ENCODE peak calls at places on chromosomes 2 and 18, in four cellular contexts. One of them, this sample, is unnamed.

GRCh38 chr2:46929612-46930011 is 14.0 kb upstream of the MCFD2 start:
- DNase-seq in PC-3: peak
- DNase-seq in lower leg skin: no peak
- DNase-seq in lower lobe of right lung: no peak
- DNase-seq in this sample: no peak

GRCh38 chr18:63869851-63870250 is 17.7 kb upstream of the SERPINB2 start:
- DNase-seq in PC-3: peak
- DNase-seq in lower leg skin: no peak
- DNase-seq in lower lobe of right lung: no peak
- DNase-seq in this sample: peak

GRCh38 chr2:124046332-124046731 is 21.2 kb downstream of the CNTNAP5 start:
- DNase-seq in PC-3: no peak
- DNase-seq in lower leg skin: no peak
- DNase-seq in lower lobe of right lung: no peak
- DNase-seq in this sample: no peak

GRCh38 chr2:124883595-124883994 is 858.5 kb downstream of the CNTNAP5 start:
- DNase-seq in PC-3: no peak
- DNase-seq in lower leg skin: no peak
- DNase-seq in lower lobe of right lung: no peak
- DNase-seq in this sample: no peak

GRCh38 chr18:33495278-33495677 is 54.8 kb upstream of the CCDC178 start:
- DNase-seq in PC-3: peak
- DNase-seq in lower leg skin: no peak
- DNase-seq in lower lobe of right lung: no peak
- DNase-seq in this sample: peak

GRCh38 chr2:118123561-118124232 is 35.4 kb downstream of the INSIG2 start:
- DNase-seq in PC-3: peak
- DNase-seq in lower leg skin: no peak
- DNase-seq in lower lobe of right lung: no peak
- DNase-seq in this sample: peak

GRCh38 chr2:46508734-46509133 is 29.4 kb downstream of the TMEM247 start:
- DNase-seq in PC-3: no peak
- DNase-seq in lower leg skin: peak
- DNase-seq in lower lobe of right lung: no peak
- DNase-seq in this sample: no peak

GRCh38 chr2:220756653-220757052 is 815.5 kb downstream of the EPHA4 start:
- DNase-seq in PC-3: no peak
- DNase-seq in lower leg skin: no peak
- DNase-seq in lower lobe of right lung: no peak
- DNase-seq in this sample: peak

GRCh38 chr2:45578056-45578843 is 32.8 kb downstream of the SRBD1 start:
- DNase-seq in PC-3: peak
- DNase-seq in lower leg skin: no peak
- DNase-seq in lower lobe of right lung: peak
- DNase-seq in this sample: peak

GRCh38 chr2:237858294-237859081 is 935 bp upstream of the RAMP1 start:
- DNase-seq in PC-3: peak
- DNase-seq in lower leg skin: peak
- DNase-seq in lower lobe of right lung: no peak
- DNase-seq in this sample: peak

GRCh38 chr2:208250401-208250800 is 4.5 kb downstream of the IDH1 start:
- DNase-seq in PC-3: peak
- DNase-seq in lower leg skin: no peak
- DNase-seq in lower lobe of right lung: no peak
- DNase-seq in this sample: peak

GRCh38 chr2:85840091-85840490 is 48.7 kb downstream of the ST3GAL5 start:
- DNase-seq in PC-3: no peak
- DNase-seq in lower leg skin: no peak
- DNase-seq in lower lobe of right lung: no peak
- DNase-seq in this sample: no peak

GRCh38 chr2:160242863-160243552 is 42.9 kb upstream of the ITGB6 start:
- DNase-seq in PC-3: no peak
- DNase-seq in lower leg skin: no peak
- DNase-seq in lower lobe of right lung: no peak
- DNase-seq in this sample: peak

GRCh38 chr2:196586511-196586991 is 53.0 kb upstream of the CCDC150 start:
- DNase-seq in PC-3: peak
- DNase-seq in lower leg skin: no peak
- DNase-seq in lower lobe of right lung: no peak
- DNase-seq in this sample: peak

GRCh38 chr18:63606526-63606925 is 19.4 kb downstream of the SERPINB13 start:
- DNase-seq in PC-3: no peak
- DNase-seq in lower leg skin: no peak
- DNase-seq in lower lobe of right lung: no peak
- DNase-seq in this sample: no peak

GRCh38 chr2:160408575-160409291 is 84.9 kb downstream of the RBMS1 start:
- DNase-seq in PC-3: no peak
- DNase-seq in lower leg skin: no peak
- DNase-seq in lower lobe of right lung: no peak
- DNase-seq in this sample: no peak

GRCh38 chr18:32372381-32373061 is 98.2 kb downstream of the GAREM1 start:
- DNase-seq in PC-3: peak
- DNase-seq in lower leg skin: no peak
- DNase-seq in lower lobe of right lung: no peak
- DNase-seq in this sample: peak

GRCh38 chr2:112602917-112603316 is 18.5 kb downstream of the CHCHD5 start:
- DNase-seq in PC-3: no peak
- DNase-seq in lower leg skin: no peak
- DNase-seq in lower lobe of right lung: no peak
- DNase-seq in this sample: no peak

GRCh38 chr2:241762933-241763369 is 13.7 kb upstream of the GAL3ST2 start:
- DNase-seq in PC-3: peak
- DNase-seq in lower leg skin: peak
- DNase-seq in lower lobe of right lung: no peak
- DNase-seq in this sample: no peak

GRCh38 chr2:1742680-1743395 is 1.5 kb downstream of the PXDN start:
- DNase-seq in PC-3: peak
- DNase-seq in lower leg skin: peak
- DNase-seq in lower lobe of right lung: peak
- DNase-seq in this sample: peak

GRCh38 chr2:230898016-230898415 is 27.0 kb downstream of the GPR55 start:
- DNase-seq in PC-3: no peak
- DNase-seq in lower leg skin: peak
- DNase-seq in lower lobe of right lung: no peak
- DNase-seq in this sample: no peak

GRCh38 chr2:68831688-68832087 is 39.5 kb downstream of the BMP10 start:
- DNase-seq in PC-3: no peak
- DNase-seq in lower leg skin: no peak
- DNase-seq in lower lobe of right lung: no peak
- DNase-seq in this sample: no peak

GRCh38 chr2:158130832-158131473 is 29.3 kb downstream of the UPP2 start:
- DNase-seq in PC-3: peak
- DNase-seq in lower leg skin: no peak
- DNase-seq in lower lobe of right lung: no peak
- DNase-seq in this sample: no peak

GRCh38 chr2:233448565-233448964 is 94.3 kb downstream of the DGKD start:
- DNase-seq in PC-3: no peak
- DNase-seq in lower leg skin: peak
- DNase-seq in lower lobe of right lung: no peak
- DNase-seq in this sample: no peak

GRCh38 chr2:217900010-217900779 is 102.6 kb downstream of the TNS1 start:
- DNase-seq in PC-3: peak
- DNase-seq in lower leg skin: no peak
- DNase-seq in lower lobe of right lung: peak
- DNase-seq in this sample: peak

GRCh38 chr2:138391956-138392355 is 109.6 kb upstream of the SPOPL start:
- DNase-seq in PC-3: peak
- DNase-seq in lower leg skin: no peak
- DNase-seq in lower lobe of right lung: no peak
- DNase-seq in this sample: peak

GRCh38 chr18:45107425-45107824 is 426.7 kb downstream of the SETBP1 start:
- DNase-seq in PC-3: peak
- DNase-seq in lower leg skin: no peak
- DNase-seq in lower lobe of right lung: no peak
- DNase-seq in this sample: peak

GRCh38 chr2:167420261-167420660 is 532.0 kb downstream of the XIRP2 start:
- DNase-seq in PC-3: no peak
- DNase-seq in lower leg skin: no peak
- DNase-seq in lower lobe of right lung: no peak
- DNase-seq in this sample: no peak

GRCh38 chr2:3460831-3461544 is 58.3 kb downstream of the ADI1 start:
- DNase-seq in PC-3: no peak
- DNase-seq in lower leg skin: peak
- DNase-seq in lower lobe of right lung: peak
- DNase-seq in this sample: no peak

GRCh38 chr18:45839415-45840395 is 14.2 kb downstream of the SIGLEC15 start:
- DNase-seq in PC-3: peak
- DNase-seq in lower leg skin: no peak
- DNase-seq in lower lobe of right lung: no peak
- DNase-seq in this sample: peak

GRCh38 chr18:58400337-58400885 is 228.5 kb downstream of the ALPK2 start:
- DNase-seq in PC-3: no peak
- DNase-seq in lower leg skin: no peak
- DNase-seq in lower lobe of right lung: no peak
- DNase-seq in this sample: no peak

GRCh38 chr2:234204480-234204879 is 154.0 kb downstream of the SPP2 start:
- DNase-seq in PC-3: peak
- DNase-seq in lower leg skin: no peak
- DNase-seq in lower lobe of right lung: no peak
- DNase-seq in this sample: peak

GRCh38 chr2:213411582-213412289 is 127.5 kb downstream of the SPAG16 start:
- DNase-seq in PC-3: peak
- DNase-seq in lower leg skin: no peak
- DNase-seq in lower lobe of right lung: no peak
- DNase-seq in this sample: peak

GRCh38 chr18:76943542-76944339 is 121.4 kb downstream of the ZNF236 start:
- DNase-seq in PC-3: no peak
- DNase-seq in lower leg skin: peak
- DNase-seq in lower lobe of right lung: peak
- DNase-seq in this sample: peak

GRCh38 chr2:104873689-104874054 is 19.8 kb downstream of the POU3F3 start:
- DNase-seq in PC-3: no peak
- DNase-seq in lower leg skin: no peak
- DNase-seq in lower lobe of right lung: no peak
- DNase-seq in this sample: no peak

GRCh38 chr2:104871566-104872033 is 17.7 kb downstream of the POU3F3 start:
- DNase-seq in PC-3: no peak
- DNase-seq in lower leg skin: no peak
- DNase-seq in lower lobe of right lung: no peak
- DNase-seq in this sample: no peak

GRCh38 chr2:104872034-104872865 is 18.3 kb downstream of the POU3F3 start:
- DNase-seq in PC-3: no peak
- DNase-seq in lower leg skin: no peak
- DNase-seq in lower lobe of right lung: no peak
- DNase-seq in this sample: no peak

GRCh38 chr2:104874230-104874629 is 20.3 kb downstream of the POU3F3 start:
- DNase-seq in PC-3: no peak
- DNase-seq in lower leg skin: no peak
- DNase-seq in lower lobe of right lung: no peak
- DNase-seq in this sample: no peak

DNA sequence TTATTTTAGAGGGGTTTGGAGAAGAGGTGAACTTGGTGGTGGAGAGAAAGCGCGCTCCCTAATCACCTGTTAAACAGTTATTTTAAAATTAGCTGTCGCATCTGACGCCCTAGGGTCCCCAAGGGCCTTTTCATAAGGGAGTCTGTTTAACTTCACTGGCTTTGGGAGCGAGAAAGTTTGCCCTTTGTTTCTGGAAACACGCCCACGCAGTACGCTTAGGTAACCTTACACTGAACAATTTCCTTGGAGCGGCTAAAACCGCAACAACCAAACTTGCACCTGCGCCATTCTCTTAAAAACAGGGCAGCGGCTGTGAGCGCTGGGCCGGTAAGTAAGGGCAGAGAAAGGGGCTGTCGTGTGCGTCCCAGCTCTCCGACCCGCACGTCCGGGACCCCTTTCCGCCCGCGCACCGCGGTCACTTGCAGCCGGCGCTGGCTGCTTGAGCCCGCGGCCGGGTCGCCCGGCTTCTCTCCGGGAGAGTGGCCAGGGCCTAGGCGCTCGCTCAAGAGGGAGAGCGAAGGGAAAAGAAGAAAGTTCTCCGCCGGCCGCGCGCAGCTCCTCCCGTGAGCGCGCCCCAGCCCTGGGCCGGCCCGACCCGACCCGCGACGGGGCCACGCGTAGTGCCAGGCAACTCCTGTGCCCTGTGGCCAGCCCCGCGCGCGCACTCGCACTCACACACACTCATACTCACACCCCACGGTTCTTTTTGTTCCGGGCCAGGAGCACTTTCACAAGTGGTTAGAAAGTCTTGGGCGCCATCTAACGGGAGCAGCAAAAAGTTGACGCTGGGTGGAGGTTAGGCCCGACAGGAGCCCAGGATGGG is 19.2 kb downstream of the POU3F3 start:
- DNase-seq in PC-3: peak
- DNase-seq in lower leg skin: no peak
- DNase-seq in lower lobe of right lung: peak
- DNase-seq in this sample: peak
- H3K4me3 ChIP-seq in PC-3: peak
- H3K4me3 ChIP-seq in lower leg skin: peak
- H3K4me3 ChIP-seq in lower lobe of right lung: peak
- H3K4me3 ChIP-seq in this sample: peak

GRCh38 chr2:73922681-73923080 is 4.0 kb upstream of the DGUOK start:
- DNase-seq in PC-3: peak
- DNase-seq in lower leg skin: no peak
- DNase-seq in lower lobe of right lung: no peak
- DNase-seq in this sample: peak

GRCh38 chr2:73921581-73921980 is 5.1 kb upstream of the DGUOK start:
- DNase-seq in PC-3: no peak
- DNase-seq in lower leg skin: no peak
- DNase-seq in lower lobe of right lung: no peak
- DNase-seq in this sample: no peak

GRCh38 chr2:73919596-73920228 is 7.0 kb upstream of the DGUOK start:
- DNase-seq in PC-3: no peak
- DNase-seq in lower leg skin: no peak
- DNase-seq in lower lobe of right lung: no peak
- DNase-seq in this sample: no peak

GRCh38 chr2:73918856-73919255 is 7.8 kb upstream of the DGUOK start:
- DNase-seq in PC-3: no peak
- DNase-seq in lower leg skin: no peak
- DNase-seq in lower lobe of right lung: no peak
- DNase-seq in this sample: no peak

GRCh38 chr2:73920577-73921545 is 5.8 kb upstream of the DGUOK start:
- DNase-seq in PC-3: no peak
- DNase-seq in lower leg skin: no peak
- DNase-seq in lower lobe of right lung: peak
- DNase-seq in this sample: peak
- TF ChIP-seq CTCF in PC-3: peak
- TF ChIP-seq CTCF in lower leg skin: no peak
- TF ChIP-seq CTCF in lower lobe of right lung: peak
- TF ChIP-seq CTCF in this sample: peak

GRCh38 chr2:235511187-235511661 is 17.4 kb downstream of the AGAP1 start:
- DNase-seq in PC-3: peak
- DNase-seq in lower leg skin: no peak
- DNase-seq in lower lobe of right lung: peak
- DNase-seq in this sample: peak
- H3K4me3 ChIP-seq in PC-3: no peak
- H3K4me3 ChIP-seq in lower leg skin: no peak
- H3K4me3 ChIP-seq in lower lobe of right lung: no peak
- H3K4me3 ChIP-seq in this sample: no peak

GRCh38 chr2:172783091-172783898 is 47.6 kb downstream of the RAPGEF4 start:
- DNase-seq in PC-3: peak
- DNase-seq in lower leg skin: no peak
- DNase-seq in lower lobe of right lung: no peak
- DNase-seq in this sample: peak
- TF ChIP-seq CTCF in PC-3: peak
- TF ChIP-seq CTCF in lower leg skin: no peak
- TF ChIP-seq CTCF in lower lobe of right lung: no peak
- TF ChIP-seq CTCF in this sample: peak

GRCh38 chr2:181680937-181681811 is 857 bp upstream of the NEUROD1 start:
- DNase-seq in PC-3: no peak
- DNase-seq in lower leg skin: no peak
- DNase-seq in lower lobe of right lung: no peak
- DNase-seq in this sample: no peak
- H3K4me3 ChIP-seq in PC-3: no peak
- H3K4me3 ChIP-seq in lower leg skin: no peak
- H3K4me3 ChIP-seq in lower lobe of right lung: no peak
- H3K4me3 ChIP-seq in this sample: no peak

This sample was measured in epithelial cell of esophagus.